ENCODE peak calls at places on chromosomes 6 and 20, in six cellular contexts. N is cardiac muscle cell, Z is AG04450, D is natural killer cell, I is keratinocyte, C is endothelial cell. L is an unnamed sample.

GRCh38 chr6:21163110-21163837 is 430.3 kb upstream of the SOX4 start:
- DNase-seq in D (no peak), C (no peak), Z (peak), N (no peak), I (no peak), L (no peak)

GRCh38 chr6:3269412-3269975 is 10.7 kb downstream of the PSMG4 start:
- DNase-seq in D (no peak), Z (no peak), N (no peak), I (no peak), C (no peak), L (no peak)

GRCh38 chr20:53291548-53291947 is 302.1 kb downstream of the ZNF217 start:
- DNase-seq in C (peak), Z (no peak), D (no peak), I (no peak), N (peak), L (no peak)

GRCh38 chr6:27545271-27546046 is 72.6 kb upstream of the ZNF184 start:
- DNase-seq in Z (peak), N (peak), D (no peak), C (peak), I (peak), L (no peak)

GRCh38 chr6:28922004-28922840 is 1.6 kb downstream of the TRIM27 start:
- DNase-seq in C (no peak), D (no peak), Z (no peak), N (peak), I (no peak), L (no peak)

GRCh38 chr6:28215425-28215824 is 9.7 kb upstream of the ZSCAN9 start:
- DNase-seq in C (no peak), N (no peak), Z (no peak), D (no peak), I (no peak), L (no peak)

GRCh38 chr20:56608376-56608775 is 20.7 kb upstream of the TFAP2C start:
- DNase-seq in I (no peak), Z (no peak), D (no peak), N (no peak), C (no peak), L (no peak)

GRCh38 chr20:37408930-37409210 is 62.9 kb downstream of the SRC start:
- DNase-seq in D (no peak), C (no peak), N (no peak), Z (no peak), I (no peak), L (no peak)

GRCh38 chr20:7387638-7388193 is 552.5 kb downstream of the HAO1 start:
- DNase-seq in N (no peak), I (no peak), Z (no peak), D (no peak), C (no peak), L (no peak)

GRCh38 chr6:98636941-98637340 is 197.4 kb upstream of the POU3F2 start:
- DNase-seq in D (no peak), I (no peak), C (no peak), N (no peak), Z (no peak), L (no peak)

GRCh38 chr6:12102350-12102749 is 90.2 kb downstream of the HIVEP1 start:
- DNase-seq in D (no peak), N (peak), C (no peak), I (no peak), Z (no peak), L (no peak)

GRCh38 chr6:139778688-139779087 is 404.2 kb upstream of the CITED2 start:
- DNase-seq in N (peak), I (no peak), C (no peak), Z (no peak), D (no peak), L (no peak)

GRCh38 chr6:149190228-149190831 is 127.2 kb upstream of the TAB2 start:
- DNase-seq in N (no peak), I (no peak), D (no peak), C (peak), Z (no peak), L (no peak)

GRCh38 chr6:168612586-168612985 is 171.6 kb downstream of the SMOC2 start:
- DNase-seq in Z (no peak), C (no peak), I (no peak), N (no peak), D (no peak), L (no peak)

GRCh38 chr6:168619560-168620314 is 178.8 kb downstream of the SMOC2 start:
- DNase-seq in C (no peak), D (peak), N (no peak), Z (no peak), I (no peak), L (no peak)

GRCh38 chr6:168618546-168619315 is 177.7 kb downstream of the SMOC2 start:
- DNase-seq in I (no peak), N (no peak), D (no peak), C (no peak), Z (no peak), L (no peak)

GRCh38 chr6:168615837-168616236 is 174.9 kb downstream of the SMOC2 start:
- DNase-seq in I (no peak), N (no peak), Z (no peak), C (no peak), D (no peak), L (no peak)

GRCh38 chr6:168616807-168617756 is 176.1 kb downstream of the SMOC2 start:
- DNase-seq in D (no peak), Z (no peak), N (no peak), C (no peak), I (no peak), L (no peak)
- TF ChIP-seq CTCF in D (no peak), Z (no peak), N (peak), C (no peak), I (peak), L (peak)

DNA sequence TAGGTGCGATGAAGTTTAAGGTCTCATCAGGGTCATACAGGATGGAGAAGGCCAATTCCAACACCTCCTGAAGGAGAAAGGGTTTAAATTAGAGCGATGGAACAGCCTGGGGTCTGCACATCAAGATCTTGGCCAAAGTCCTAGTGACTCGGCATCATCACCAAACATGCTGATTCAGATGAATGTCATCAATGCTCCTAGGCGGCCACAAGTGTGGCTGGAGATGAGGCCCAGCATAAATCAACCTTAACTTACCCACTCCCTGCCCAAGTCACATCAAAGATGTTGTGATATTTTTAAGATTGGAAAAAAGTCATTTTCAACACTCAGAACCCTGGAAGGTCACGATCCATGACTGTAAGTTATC is 37.5 kb downstream of the ELMO2 start:
- DNase-seq in I (no peak), D (no peak), N (no peak), Z (no peak), C (no peak), L (no peak)
- TF ChIP-seq CTCF in I (no peak), D (no peak), N (no peak), Z (no peak), C (no peak), L (no peak)

DNA sequence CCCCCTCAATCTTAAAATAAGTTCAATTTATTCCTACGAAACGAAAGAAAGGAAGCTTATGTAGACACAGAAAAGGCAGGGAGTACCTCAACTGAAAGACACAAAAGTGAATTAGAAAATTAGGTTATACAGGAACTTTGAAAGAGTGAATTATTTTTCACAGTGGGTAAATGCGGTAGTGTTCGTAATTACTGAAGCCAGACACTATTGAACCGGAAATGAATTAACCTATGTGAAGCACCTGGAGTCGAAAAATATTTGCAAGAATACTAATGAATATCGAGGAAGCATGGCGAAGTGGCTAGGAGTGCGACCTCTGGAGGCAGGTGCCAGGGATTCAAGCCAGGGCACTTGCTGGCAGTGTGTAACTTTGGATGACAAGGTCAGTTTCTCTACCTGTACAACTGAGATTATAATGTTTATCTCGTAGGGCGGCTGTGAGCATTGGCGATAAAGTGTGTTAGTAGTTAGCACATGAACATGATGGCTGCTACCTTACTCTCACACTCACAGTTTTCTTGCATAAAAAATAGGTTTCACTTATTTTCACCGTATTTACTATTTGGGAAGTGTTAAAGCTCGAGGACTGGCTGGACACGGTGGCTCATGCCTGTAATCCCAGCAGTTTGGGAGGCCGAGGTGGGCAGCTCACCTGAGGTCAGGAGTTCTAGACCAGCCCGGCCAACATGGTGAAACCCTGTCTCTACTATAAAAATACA is 542 bp upstream of the SLC18B1 start:
- DNase-seq in N (peak), C (peak), D (peak), I (no peak), Z (no peak), L (peak)
- TF ChIP-seq CTCF in N (peak), C (peak), D (peak), I (peak), Z (peak), L (peak)

DNA sequence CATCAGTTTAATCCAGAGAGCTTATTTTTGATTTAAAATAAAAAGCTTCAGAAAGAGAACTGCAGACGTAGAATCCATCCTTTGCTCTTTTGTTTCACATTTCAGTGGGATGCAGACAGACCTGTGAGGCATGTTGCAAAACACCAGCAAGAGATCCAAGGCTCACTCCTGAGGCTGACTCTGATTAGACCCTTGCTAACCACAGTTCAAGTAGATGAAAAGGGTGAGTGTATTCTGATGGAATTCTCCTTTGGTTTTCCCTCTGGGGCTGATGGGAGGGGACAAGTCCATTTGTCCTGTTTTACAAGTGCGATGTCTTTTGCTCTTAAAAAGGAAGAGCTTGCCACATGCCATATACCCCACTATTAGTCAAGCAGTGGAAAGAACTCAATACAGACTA is 772.8 kb downstream of the MAFB start:
- DNase-seq in N (no peak), D (no peak), C (no peak), I (no peak), Z (no peak), L (no peak)
- TF ChIP-seq CTCF in N (no peak), D (no peak), C (no peak), I (no peak), Z (no peak), L (no peak)

DNA sequence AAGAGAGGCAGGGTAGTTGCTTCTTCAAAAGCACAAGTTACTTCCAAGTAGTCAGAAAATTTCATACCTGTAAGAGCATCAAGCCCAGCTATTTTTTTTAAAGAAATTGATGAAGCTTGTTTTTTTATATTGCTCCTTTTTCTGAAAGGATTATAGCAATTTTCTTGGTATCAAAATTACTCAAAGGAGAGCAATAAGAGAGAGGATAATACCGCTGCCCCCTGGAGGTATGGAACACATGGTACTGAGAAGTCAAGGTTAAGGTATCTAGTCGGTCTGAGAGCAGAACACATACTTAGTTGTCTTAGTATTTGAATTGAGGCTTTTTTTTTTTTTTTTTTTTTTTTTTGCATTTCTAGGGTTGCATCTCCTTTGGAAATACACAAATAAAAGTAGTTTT is 59.4 kb downstream of the ADGRF5 start:
- DNase-seq in C (no peak), I (no peak), Z (no peak), N (no peak), D (no peak), L (no peak)
- TF ChIP-seq CTCF in C (no peak), I (peak), Z (no peak), N (no peak), D (no peak), L (peak)

GRCh38 chr6:83859410-83860346 is at the start of gene CYB5R4:
- DNase-seq in D (peak), Z (peak), C (peak), I (peak), N (peak), L (peak)
- TF ChIP-seq CTCF in D (peak), Z (peak), C (no peak), I (peak), N (peak), L (peak)

GRCh38 chr6:24778878-24779277 is 4.1 kb downstream of the GMNN start:
- DNase-seq in C (no peak), Z (no peak), N (no peak), D (no peak), I (no peak), L (no peak)

GRCh38 chr6:24780206-24780605 is 5.5 kb downstream of the GMNN start:
- DNase-seq in D (no peak), N (no peak), Z (no peak), C (no peak), I (no peak), L (no peak)

GRCh38 chr6:24777227-24777626 is 2.5 kb downstream of the GMNN start:
- DNase-seq in N (no peak), D (no peak), Z (no peak), I (no peak), C (no peak), L (no peak)

GRCh38 chr6:24778121-24778520 is 3.4 kb downstream of the GMNN start:
- DNase-seq in C (no peak), Z (no peak), I (no peak), D (no peak), N (no peak), L (no peak)

DNA sequence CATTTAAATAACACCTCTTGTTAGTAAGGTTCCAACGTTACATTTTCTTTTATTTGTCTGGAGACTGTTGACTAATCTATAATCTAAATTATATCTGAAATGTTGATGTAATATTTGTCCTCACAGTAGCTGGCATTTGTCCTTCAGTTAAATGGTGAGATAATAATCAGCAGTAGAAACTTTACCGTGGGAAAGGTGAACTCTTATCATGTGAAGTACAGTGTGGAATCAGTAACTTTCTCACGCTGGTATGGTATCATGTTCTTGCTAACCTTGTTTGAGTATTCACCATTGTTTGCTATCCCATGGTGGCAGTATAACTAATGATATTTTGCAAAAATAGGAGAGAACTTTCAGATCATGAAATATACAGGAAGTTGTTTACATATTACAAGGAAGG is 4.7 kb downstream of the GMNN start:
- DNase-seq in C (no peak), I (no peak), Z (no peak), D (no peak), N (no peak), L (no peak)
- TF ChIP-seq CTCF in C (no peak), I (no peak), Z (no peak), D (no peak), N (no peak), L (no peak)

DNA sequence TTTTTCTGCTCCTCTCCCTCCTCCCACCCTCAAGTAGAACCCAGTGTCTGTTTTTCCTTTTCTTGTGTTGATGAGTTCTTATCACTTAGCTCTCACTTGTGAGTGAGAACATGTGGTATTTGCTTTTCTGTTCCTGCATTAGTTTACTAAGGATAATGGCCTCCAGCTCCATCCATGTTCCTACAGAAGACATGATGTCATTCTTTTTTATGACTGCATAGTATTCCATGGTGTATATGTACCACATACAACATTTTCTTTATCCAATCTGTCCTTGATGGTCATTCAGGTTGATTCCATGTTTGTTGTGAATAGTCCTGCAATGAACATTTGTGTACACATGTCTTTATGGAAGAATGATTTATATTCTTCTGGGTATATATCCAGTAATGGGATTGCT is 81.0 kb downstream of the TOX2 start:
- DNase-seq in I (no peak), D (no peak), N (no peak), C (no peak), Z (no peak), L (no peak)
- TF ChIP-seq CTCF in I (no peak), D (no peak), N (no peak), C (no peak), Z (no peak), L (no peak)